ENCODE peak calls at places on chromosomes 16 and 17, in nine cellular contexts. O is substantia nigra; G is stimulated activated CD8-positive, alpha-beta memory T cell treated with anti-CD3 and anti-CD28 coated beads, Interleukin-7, amount 100 ng/mL, for 1 hour; B is activated T-helper 1 cell treated with anti-CD3 and anti-CD28 coated beads, Interleukin-2, amount 50 U/mL, for 16 hours; L is midbrain; D is RCC 7860; V is endothelial cell; S is CD4-positive, alpha-beta memory T cell; T is progenitor cell of endocrine pancreas. N is an unnamed sample.
A peak's percentile ranks its signal among the peaks of the same experiment; 100 is the strongest.

GRCh38 chr16:81790772-81791171 is 11.7 kb downstream of the PLCG2 start:
- DNase-seq in O (no peak), S (no peak), D (no peak), V (no peak), B (no peak), T (no peak), G (no peak), L (no peak), N (no peak)

GRCh38 chr17:21201874-21202273 is 12.1 kb downstream of the TMEM11 start:
- DNase-seq in O (no peak), S (no peak), L (no peak), G (no peak), V (no peak), T (no peak), B (no peak), D (no peak), N (no peak)

GRCh38 chr16:72426416-72426815 is 254.5 kb upstream of the PMFBP1 start:
- DNase-seq in O (no peak), G (no peak), S (no peak), L (peak; percentile 60), T (no peak), B (no peak), D (no peak), V (no peak), N (no peak)

GRCh38 chr16:4693956-4694663 is 748 bp downstream of the NUDT16L1 start:
- DNase-seq in B (no peak), D (no peak), L (no peak), T (no peak), S (no peak), G (no peak), O (no peak), V (peak; percentile 35), N (peak; percentile 21)

GRCh38 chr16:84832488-84833141 is 12.8 kb downstream of the CRISPLD2 start:
- DNase-seq in L (no peak), V (no peak), S (no peak), O (no peak), T (no peak), D (peak; percentile 99), B (no peak), G (no peak), N (no peak)

GRCh38 chr17:82236142-82236971 is 7.5 kb downstream of the SLC16A3 start:
- DNase-seq in B (peak; percentile 43), L (peak; percentile 76), S (peak; percentile 74), V (peak; percentile 77), D (no peak), T (peak; percentile 59), G (no peak), O (peak; percentile 72), N (no peak)

GRCh38 chr17:43714338-43715149 is 44.0 kb downstream of the SOST start:
- DNase-seq in S (no peak), D (peak; percentile 93), O (no peak), B (no peak), L (no peak), G (no peak), T (no peak), V (no peak), N (no peak)

GRCh38 chr16:87723224-87723619 is 42.6 kb downstream of the KLHDC4 start:
- DNase-seq in D (peak; percentile 93), T (no peak), V (no peak), B (no peak), L (peak; percentile 77), O (peak; percentile 82), S (no peak), G (no peak), N (no peak)

GRCh38 chr16:25823891-25824290 is 132.1 kb downstream of the HS3ST4 start:
- DNase-seq in S (no peak), T (no peak), B (no peak), L (no peak), V (no peak), G (no peak), D (no peak), O (no peak), N (no peak)

GRCh38 chr17:30376621-30377452 is 1.9 kb upstream of the CPD start:
- DNase-seq in S (peak; percentile 5), T (no peak), L (peak; percentile 27), B (no peak), G (no peak), O (peak; percentile 39), V (no peak), D (no peak), N (no peak)

GRCh38 chr16:73040136-73040535 is 7.8 kb downstream of the ZFHX3 start:
- DNase-seq in S (no peak), T (no peak), L (no peak), D (no peak), B (no peak), G (no peak), V (no peak), O (no peak), N (no peak)

GRCh38 chr16:88804173-88804551 is 573 bp downstream of the CDT1 start:
- DNase-seq in T (no peak), V (no peak), B (no peak), L (no peak), O (no peak), S (no peak), G (no peak), D (no peak), N (no peak)

GRCh38 chr16:29943846-29944669 is 17.8 kb upstream of the TMEM219 start:
- DNase-seq in S (no peak), V (no peak), L (no peak), G (no peak), T (no peak), B (no peak), O (no peak), D (peak; percentile 99), N (no peak)

GRCh38 chr17:73641779-73642580 is 2.3 kb downstream of the SDK2 start:
- DNase-seq in D (no peak), O (no peak), G (no peak), L (no peak), S (no peak), T (no peak), V (no peak), B (no peak), N (no peak)

GRCh38 chr16:55179858-55180585 is 144.0 kb upstream of the IRX6 start:
- DNase-seq in V (no peak), O (no peak), S (no peak), D (no peak), G (no peak), B (no peak), L (no peak), T (no peak), N (no peak)

GRCh38 chr17:67481808-67482207 is 104.7 kb downstream of the PITPNC1 start:
- DNase-seq in D (no peak), L (no peak), B (no peak), S (no peak), T (no peak), O (no peak), G (no peak), V (no peak), N (no peak)

GRCh38 chr17:1460233-1460632 is 4.2 kb upstream of the CRK start:
- DNase-seq in G (no peak), T (no peak), B (no peak), O (peak; percentile 11), S (no peak), V (no peak), D (peak; percentile 53), L (no peak), N (no peak)

GRCh38 chr16:50316848-50317630 is 50.7 kb downstream of the ADCY7 start:
- DNase-seq in O (no peak), D (no peak), S (no peak), V (no peak), G (no peak), L (no peak), B (no peak), T (no peak), N (no peak)

GRCh38 chr17:3592216-3592860 is 16.9 kb downstream of the TRPV1 start:
- DNase-seq in L (no peak), V (no peak), G (no peak), O (no peak), S (no peak), B (no peak), T (no peak), D (no peak), N (no peak)

GRCh38 chr16:64983226-64983625 is 138.6 kb downstream of the CDH11 start:
- DNase-seq in V (no peak), D (no peak), B (no peak), G (no peak), L (no peak), T (no peak), O (no peak), S (no peak), N (no peak)

GRCh38 chr16:86012221-86012620 is 113.3 kb downstream of the IRF8 start:
- DNase-seq in G (no peak), O (no peak), L (no peak), D (no peak), B (no peak), S (no peak), V (no peak), T (no peak), N (no peak)